ENCODE peak calls at places on chromosomes 11 and 22, in eight cellular contexts. One of them, this sample, is unnamed.
A peak's percentile ranks its signal among the peaks of the same experiment; 100 is the strongest.

GRCh38 chr11:12185914-12186313 is 75.5 kb downstream of the MICAL2 start:
- DNase-seq in transverse colon: no peak
- DNase-seq in GM23248: no peak
- DNase-seq in adrenal gland: no peak
- DNase-seq in IMR-90: peak; percentile 87
- DNase-seq in SK-N-SH: peak; percentile 31
- DNase-seq in right cardiac atrium: peak; percentile 49
- DNase-seq in MM.1S: no peak
- DNase-seq in this sample: no peak

GRCh38 chr11:111797145-111797581 is 31.0 kb upstream of the PPP2R1B start:
- DNase-seq in transverse colon: peak; percentile 12
- DNase-seq in GM23248: peak; percentile 87
- DNase-seq in adrenal gland: no peak
- DNase-seq in IMR-90: peak; percentile 53
- DNase-seq in SK-N-SH: no peak
- DNase-seq in right cardiac atrium: no peak
- DNase-seq in MM.1S: peak; percentile 42
- DNase-seq in this sample: no peak

GRCh38 chr11:118666331-118666730 is 13.1 kb downstream of the TREH start:
- DNase-seq in transverse colon: no peak
- DNase-seq in GM23248: no peak
- DNase-seq in adrenal gland: no peak
- DNase-seq in IMR-90: no peak
- DNase-seq in SK-N-SH: no peak
- DNase-seq in right cardiac atrium: no peak
- DNase-seq in MM.1S: no peak
- DNase-seq in this sample: no peak

GRCh38 chr11:69916806-69917387 is 97.7 kb upstream of the FGF3 start:
- DNase-seq in transverse colon: peak; percentile 3
- DNase-seq in GM23248: peak; percentile 22
- DNase-seq in adrenal gland: peak; percentile 5
- DNase-seq in IMR-90: no peak
- DNase-seq in SK-N-SH: no peak
- DNase-seq in right cardiac atrium: peak; percentile 2
- DNase-seq in MM.1S: no peak
- DNase-seq in this sample: no peak

GRCh38 chr11:12001152-12001551 is 7.3 kb downstream of the DKK3 start:
- DNase-seq in transverse colon: no peak
- DNase-seq in GM23248: no peak
- DNase-seq in adrenal gland: no peak
- DNase-seq in IMR-90: no peak
- DNase-seq in SK-N-SH: no peak
- DNase-seq in right cardiac atrium: no peak
- DNase-seq in MM.1S: no peak
- DNase-seq in this sample: no peak

GRCh38 chr11:19605500-19606371 is 106.9 kb upstream of the NAV2 start:
- DNase-seq in transverse colon: no peak
- DNase-seq in GM23248: peak; percentile 99
- DNase-seq in adrenal gland: no peak
- DNase-seq in IMR-90: peak; percentile 68
- DNase-seq in SK-N-SH: no peak
- DNase-seq in right cardiac atrium: no peak
- DNase-seq in MM.1S: no peak
- DNase-seq in this sample: no peak

GRCh38 chr22:38788016-38788415 is 5.9 kb downstream of the DNAL4 start:
- DNase-seq in transverse colon: no peak
- DNase-seq in GM23248: peak; percentile 39
- DNase-seq in adrenal gland: peak; percentile 74
- DNase-seq in IMR-90: peak; percentile 60
- DNase-seq in SK-N-SH: no peak
- DNase-seq in right cardiac atrium: no peak
- DNase-seq in MM.1S: no peak
- DNase-seq in this sample: peak; percentile 66

GRCh38 chr22:30873086-30873650 is 95.4 kb downstream of the MORC2 start:
- DNase-seq in transverse colon: peak; percentile 1
- DNase-seq in GM23248: no peak
- DNase-seq in adrenal gland: peak; percentile 13
- DNase-seq in IMR-90: no peak
- DNase-seq in SK-N-SH: peak; percentile 9
- DNase-seq in right cardiac atrium: no peak
- DNase-seq in MM.1S: no peak
- DNase-seq in this sample: no peak

GRCh38 chr11:77206264-77207018 is 78.4 kb downstream of the MYO7A start:
- DNase-seq in transverse colon: no peak
- DNase-seq in GM23248: no peak
- DNase-seq in adrenal gland: no peak
- DNase-seq in IMR-90: no peak
- DNase-seq in SK-N-SH: peak; percentile 11
- DNase-seq in right cardiac atrium: no peak
- DNase-seq in MM.1S: peak; percentile 3
- DNase-seq in this sample: no peak

GRCh38 chr22:48535868-48536690 is 1291.6 kb downstream of the BRD1 start:
- DNase-seq in transverse colon: no peak
- DNase-seq in GM23248: peak; percentile 24
- DNase-seq in adrenal gland: no peak
- DNase-seq in IMR-90: no peak
- DNase-seq in SK-N-SH: no peak
- DNase-seq in right cardiac atrium: no peak
- DNase-seq in MM.1S: no peak
- DNase-seq in this sample: no peak

GRCh38 chr11:77351281-77351905 is 49.9 kb upstream of the GDPD4 start:
- DNase-seq in transverse colon: no peak
- DNase-seq in GM23248: peak; percentile 52
- DNase-seq in adrenal gland: no peak
- DNase-seq in IMR-90: peak; percentile 23
- DNase-seq in SK-N-SH: no peak
- DNase-seq in right cardiac atrium: no peak
- DNase-seq in MM.1S: no peak
- DNase-seq in this sample: no peak

GRCh38 chr22:29773233-29773632 is 6.1 kb downstream of the UQCR10 start:
- DNase-seq in transverse colon: no peak
- DNase-seq in GM23248: peak; percentile 69
- DNase-seq in adrenal gland: peak; percentile 62
- DNase-seq in IMR-90: peak; percentile 61
- DNase-seq in SK-N-SH: no peak
- DNase-seq in right cardiac atrium: no peak
- DNase-seq in MM.1S: no peak
- DNase-seq in this sample: no peak

GRCh38 chr22:41405588-41405987 is 23.8 kb downstream of the TEF start:
- DNase-seq in transverse colon: no peak
- DNase-seq in GM23248: no peak
- DNase-seq in adrenal gland: no peak
- DNase-seq in IMR-90: no peak
- DNase-seq in SK-N-SH: no peak
- DNase-seq in right cardiac atrium: no peak
- DNase-seq in MM.1S: no peak
- DNase-seq in this sample: no peak

GRCh38 chr11:62353841-62354240 is 16.6 kb downstream of the ASRGL1 start:
- DNase-seq in transverse colon: no peak
- DNase-seq in GM23248: no peak
- DNase-seq in adrenal gland: no peak
- DNase-seq in IMR-90: no peak
- DNase-seq in SK-N-SH: no peak
- DNase-seq in right cardiac atrium: no peak
- DNase-seq in MM.1S: no peak
- DNase-seq in this sample: no peak

GRCh38 chr11:130831506-130832385 is 84.5 kb downstream of the SNX19 start:
- DNase-seq in transverse colon: no peak
- DNase-seq in GM23248: no peak
- DNase-seq in adrenal gland: no peak
- DNase-seq in IMR-90: peak; percentile 22
- DNase-seq in SK-N-SH: peak; percentile 41
- DNase-seq in right cardiac atrium: no peak
- DNase-seq in MM.1S: peak; percentile 95
- DNase-seq in this sample: no peak

GRCh38 chr22:43185860-43186261 is 1.1 kb downstream of the TTLL12 start:
- DNase-seq in transverse colon: peak; percentile 62
- DNase-seq in GM23248: peak; percentile 51
- DNase-seq in adrenal gland: peak; percentile 82
- DNase-seq in IMR-90: peak; percentile 23
- DNase-seq in SK-N-SH: peak; percentile 58
- DNase-seq in right cardiac atrium: peak; percentile 70
- DNase-seq in MM.1S: peak; percentile 29
- DNase-seq in this sample: peak; percentile 83

GRCh38 chr11:14503023-14503422 is 3.4 kb upstream of the COPB1 start:
- DNase-seq in transverse colon: no peak
- DNase-seq in GM23248: no peak
- DNase-seq in adrenal gland: no peak
- DNase-seq in IMR-90: peak; percentile 18
- DNase-seq in SK-N-SH: no peak
- DNase-seq in right cardiac atrium: no peak
- DNase-seq in MM.1S: no peak
- DNase-seq in this sample: no peak

GRCh38 chr11:5600374-5600851 is 4.0 kb downstream of the TRIM6 start:
- DNase-seq in transverse colon: peak; percentile 73
- DNase-seq in GM23248: peak; percentile 94
- DNase-seq in adrenal gland: peak; percentile 81
- DNase-seq in IMR-90: peak; percentile 90
- DNase-seq in SK-N-SH: peak; percentile 53
- DNase-seq in right cardiac atrium: peak; percentile 72
- DNase-seq in MM.1S: peak; percentile 67
- DNase-seq in this sample: peak; percentile 72

GRCh38 chr11:36441610-36442208 is 68.4 kb downstream of the TRAF6 start:
- DNase-seq in transverse colon: no peak
- DNase-seq in GM23248: no peak
- DNase-seq in adrenal gland: no peak
- DNase-seq in IMR-90: no peak
- DNase-seq in SK-N-SH: no peak
- DNase-seq in right cardiac atrium: no peak
- DNase-seq in MM.1S: no peak
- DNase-seq in this sample: no peak

GRCh38 chr22:36286096-36286957 is 33.4 kb downstream of the APOL1 start:
- DNase-seq in transverse colon: peak; percentile 75
- DNase-seq in GM23248: peak; percentile 88
- DNase-seq in adrenal gland: peak; percentile 86
- DNase-seq in IMR-90: peak; percentile 72
- DNase-seq in SK-N-SH: peak; percentile 94
- DNase-seq in right cardiac atrium: peak; percentile 74
- DNase-seq in MM.1S: peak; percentile 62
- DNase-seq in this sample: peak; percentile 85

GRCh38 chr11:68843703-68844312 is 2.1 kb upstream of the CPT1A start:
- DNase-seq in transverse colon: peak; percentile 95
- DNase-seq in GM23248: no peak
- DNase-seq in adrenal gland: peak; percentile 83
- DNase-seq in IMR-90: no peak
- DNase-seq in SK-N-SH: no peak
- DNase-seq in right cardiac atrium: peak; percentile 75
- DNase-seq in MM.1S: peak; percentile 92
- DNase-seq in this sample: peak; percentile 56

GRCh38 chr22:45212992-45213751 is 27.5 kb downstream of the KIAA0930 start:
- DNase-seq in transverse colon: peak; percentile 27
- DNase-seq in GM23248: peak; percentile 90
- DNase-seq in adrenal gland: peak; percentile 82
- DNase-seq in IMR-90: peak; percentile 81
- DNase-seq in SK-N-SH: peak; percentile 59
- DNase-seq in right cardiac atrium: peak; percentile 72
- DNase-seq in MM.1S: no peak
- DNase-seq in this sample: no peak
- H3K4me3 ChIP-seq in transverse colon: peak overlapping the region; percentile 20
- H3K4me3 ChIP-seq in GM23248: peak overlapping the region; percentile 70
- H3K4me3 ChIP-seq in adrenal gland: peak overlapping the region; percentile 48
- H3K4me3 ChIP-seq in IMR-90: peak overlapping the region; percentile 30
- H3K4me3 ChIP-seq in SK-N-SH: peak overlapping the region; percentile 42
- H3K4me3 ChIP-seq in right cardiac atrium: peak overlapping the region; percentile 37
- H3K4me3 ChIP-seq in MM.1S: no peak overlapping the region
- H3K4me3 ChIP-seq in this sample: peak overlapping the region; percentile 21

GRCh38 chr11:60326955-60327354 is at the start of gene MS4A6E:
- DNase-seq in transverse colon: no peak
- DNase-seq in GM23248: no peak
- DNase-seq in adrenal gland: no peak
- DNase-seq in IMR-90: no peak
- DNase-seq in SK-N-SH: no peak
- DNase-seq in right cardiac atrium: no peak
- DNase-seq in MM.1S: no peak
- DNase-seq in this sample: no peak
- H3K9me3 ChIP-seq in transverse colon: peaks cover 3% of the 10 kb centered on the region
- H3K9me3 ChIP-seq in GM23248: no peaks in the 10 kb centered on the region
- H3K9me3 ChIP-seq in adrenal gland: no peaks in the 10 kb centered on the region
- H3K9me3 ChIP-seq in IMR-90: peaks cover 7% of the 10 kb centered on the region
- H3K9me3 ChIP-seq in SK-N-SH: no peaks in the 10 kb centered on the region
- H3K9me3 ChIP-seq in right cardiac atrium: peaks cover 3% of the 10 kb centered on the region
- H3K9me3 ChIP-seq in MM.1S: no peaks in the 10 kb centered on the region
- H3K9me3 ChIP-seq in this sample: no peaks in the 10 kb centered on the region

DNA sequence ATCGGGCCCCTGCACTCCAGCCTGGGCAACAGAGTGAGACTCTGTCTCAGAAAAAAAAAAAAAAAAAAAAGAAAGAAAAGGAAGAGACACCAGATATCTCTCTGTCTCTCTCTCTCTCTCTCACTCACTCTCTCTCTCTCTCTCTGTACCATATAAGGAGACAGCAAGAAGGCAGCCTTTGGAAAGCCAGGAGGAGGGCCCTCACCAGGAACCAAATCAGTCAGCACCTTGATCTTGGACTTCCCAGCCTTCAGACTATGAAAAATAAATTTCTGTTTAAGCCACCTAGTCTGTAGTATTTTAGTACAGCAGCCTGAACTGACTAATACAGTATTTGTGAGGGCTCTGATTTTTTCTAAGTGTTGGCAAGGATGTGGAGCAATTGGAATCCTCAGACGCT is 13.6 kb upstream of the ALDH3B2 start:
- DNase-seq in transverse colon: no peak
- DNase-seq in GM23248: no peak
- DNase-seq in adrenal gland: no peak
- DNase-seq in IMR-90: no peak
- DNase-seq in SK-N-SH: no peak
- DNase-seq in right cardiac atrium: no peak
- DNase-seq in MM.1S: no peak
- DNase-seq in this sample: no peak
- H3K4me3 ChIP-seq in transverse colon: no peak overlapping the region
- H3K4me3 ChIP-seq in GM23248: no peak overlapping the region
- H3K4me3 ChIP-seq in adrenal gland: no peak overlapping the region
- H3K4me3 ChIP-seq in IMR-90: no peak overlapping the region
- H3K4me3 ChIP-seq in SK-N-SH: no peak overlapping the region
- H3K4me3 ChIP-seq in right cardiac atrium: no peak overlapping the region
- H3K4me3 ChIP-seq in MM.1S: no peak overlapping the region
- H3K4me3 ChIP-seq in this sample: no peak overlapping the region

GRCh38 chr11:122976396-122976733 is 5.3 kb downstream of the BSX start:
- DNase-seq in transverse colon: no peak
- DNase-seq in GM23248: no peak
- DNase-seq in adrenal gland: no peak
- DNase-seq in IMR-90: no peak
- DNase-seq in SK-N-SH: no peak
- DNase-seq in right cardiac atrium: no peak
- DNase-seq in MM.1S: no peak
- DNase-seq in this sample: no peak
- H3K9me3 ChIP-seq in transverse colon: no peaks in the 10 kb centered on the region
- H3K9me3 ChIP-seq in GM23248: no peaks in the 10 kb centered on the region
- H3K9me3 ChIP-seq in adrenal gland: no peaks in the 10 kb centered on the region
- H3K9me3 ChIP-seq in IMR-90: peaks cover 4% of the 10 kb centered on the region
- H3K9me3 ChIP-seq in SK-N-SH: no peaks in the 10 kb centered on the region
- H3K9me3 ChIP-seq in right cardiac atrium: no peaks in the 10 kb centered on the region
- H3K9me3 ChIP-seq in MM.1S: no peaks in the 10 kb centered on the region
- H3K9me3 ChIP-seq in this sample: no peaks in the 10 kb centered on the region